ENCODE peak calls at places on chromosomes 12 and 14, in eight cellular contexts. Q, V, W, P, C, J, B and S are unnamed samples.

GRCh38 chr12:52278931-52279682 is 4.7 kb downstream of the KRT86 start:
- DNase-seq in P (peak), V (peak), B (peak), C (peak), W (peak), Q (peak), J (peak), S (peak)

GRCh38 chr12:12791756-12792346 is 6.4 kb downstream of the APOLD1 start:
- DNase-seq in Q (no peak), C (no peak), P (no peak), W (no peak), J (no peak), V (no peak), B (no peak), S (peak)

GRCh38 chr14:97162621-97163020 is 365.4 kb downstream of the VRK1 start:
- DNase-seq in B (no peak), C (no peak), P (no peak), V (no peak), W (no peak), J (no peak), Q (no peak), S (no peak)

GRCh38 chr12:2450553-2450952 is 344.2 kb upstream of the FKBP4 start:
- DNase-seq in B (no peak), P (no peak), J (no peak), V (no peak), Q (no peak), C (no peak), W (no peak), S (no peak)

GRCh38 chr12:131205534-131205933 is 251.8 kb downstream of the ADGRD1 start:
- DNase-seq in P (no peak), J (peak), Q (no peak), C (no peak), W (no peak), V (no peak), B (no peak), S (no peak)

GRCh38 chr12:60279224-60279623 is 683.4 kb downstream of the SLC16A7 start:
- DNase-seq in Q (peak), B (no peak), V (no peak), P (no peak), C (no peak), J (no peak), W (no peak), S (no peak)

GRCh38 chr12:130622803-130623202 is 93.3 kb downstream of the RIMBP2 start:
- DNase-seq in C (no peak), W (no peak), Q (no peak), B (no peak), J (no peak), V (no peak), P (no peak), S (no peak)

GRCh38 chr12:64137117-64137516 is 85.0 kb downstream of the KICS2 start:
- DNase-seq in W (no peak), B (no peak), J (no peak), C (no peak), Q (peak), P (no peak), V (no peak), S (no peak)

GRCh38 chr14:53924754-53925153 is 31.9 kb downstream of the BMP4 start:
- DNase-seq in W (no peak), C (no peak), B (no peak), J (no peak), Q (peak), V (no peak), P (no peak), S (no peak)

GRCh38 chr14:58643366-58643765 is 5.6 kb downstream of the DACT1 start:
- DNase-seq in C (no peak), V (no peak), J (no peak), Q (no peak), W (no peak), B (no peak), P (no peak), S (no peak)

GRCh38 chr14:63032056-63032455 is 13.2 kb downstream of the KCNH5 start:
- DNase-seq in V (no peak), J (no peak), C (no peak), W (no peak), Q (no peak), P (no peak), B (no peak), S (no peak)

GRCh38 chr14:31476131-31476917 is 11.5 kb downstream of the GPR33 start:
- DNase-seq in V (no peak), Q (no peak), C (no peak), J (no peak), W (no peak), B (no peak), P (no peak), S (no peak)

GRCh38 chr12:52005903-52006703 is 643 bp upstream of the TAMALIN start:
- DNase-seq in B (no peak), W (peak), J (peak), C (no peak), Q (no peak), P (peak), V (peak), S (peak)

GRCh38 chr12:69903548-69903947 is 78.5 kb downstream of the MYRFL start:
- DNase-seq in Q (no peak), W (no peak), C (no peak), B (no peak), J (no peak), P (no peak), V (no peak), S (no peak)

GRCh38 chr14:50001146-50001998 is 108.5 kb downstream of the ARF6 start:
- DNase-seq in W (peak), C (peak), J (no peak), B (no peak), P (peak), V (peak), Q (peak), S (peak)

GRCh38 chr14:103105580-103106168 is 11.1 kb downstream of the EXOC3L4 start:
- DNase-seq in P (no peak), W (no peak), B (no peak), V (no peak), C (no peak), Q (peak), J (no peak), S (no peak)

GRCh38 chr12:49985981-49986380 is 13.2 kb downstream of the AQP6 start:
- DNase-seq in W (no peak), C (no peak), V (no peak), J (no peak), Q (no peak), B (no peak), P (no peak), S (no peak)

GRCh38 chr12:97275261-97276197 is 187.1 kb upstream of the RMST start:
- DNase-seq in V (no peak), Q (no peak), B (peak), C (no peak), P (no peak), J (no peak), W (no peak), S (peak)
- H3K27ac ChIP-seq in V (no peak), Q (no peak), B (peak), C (no peak), P (no peak), J (no peak), W (no peak), S (no peak)

GRCh38 chr12:9662488-9662887 is 7.0 kb upstream of the CLEC2D start:
- DNase-seq in J (no peak), B (no peak), V (no peak), Q (no peak), P (no peak), C (no peak), W (no peak), S (no peak)
- H3K4me3 ChIP-seq in J (no peak), B (no peak), V (peak), Q (no peak), P (no peak), C (no peak), W (no peak), S (no peak)

DNA sequence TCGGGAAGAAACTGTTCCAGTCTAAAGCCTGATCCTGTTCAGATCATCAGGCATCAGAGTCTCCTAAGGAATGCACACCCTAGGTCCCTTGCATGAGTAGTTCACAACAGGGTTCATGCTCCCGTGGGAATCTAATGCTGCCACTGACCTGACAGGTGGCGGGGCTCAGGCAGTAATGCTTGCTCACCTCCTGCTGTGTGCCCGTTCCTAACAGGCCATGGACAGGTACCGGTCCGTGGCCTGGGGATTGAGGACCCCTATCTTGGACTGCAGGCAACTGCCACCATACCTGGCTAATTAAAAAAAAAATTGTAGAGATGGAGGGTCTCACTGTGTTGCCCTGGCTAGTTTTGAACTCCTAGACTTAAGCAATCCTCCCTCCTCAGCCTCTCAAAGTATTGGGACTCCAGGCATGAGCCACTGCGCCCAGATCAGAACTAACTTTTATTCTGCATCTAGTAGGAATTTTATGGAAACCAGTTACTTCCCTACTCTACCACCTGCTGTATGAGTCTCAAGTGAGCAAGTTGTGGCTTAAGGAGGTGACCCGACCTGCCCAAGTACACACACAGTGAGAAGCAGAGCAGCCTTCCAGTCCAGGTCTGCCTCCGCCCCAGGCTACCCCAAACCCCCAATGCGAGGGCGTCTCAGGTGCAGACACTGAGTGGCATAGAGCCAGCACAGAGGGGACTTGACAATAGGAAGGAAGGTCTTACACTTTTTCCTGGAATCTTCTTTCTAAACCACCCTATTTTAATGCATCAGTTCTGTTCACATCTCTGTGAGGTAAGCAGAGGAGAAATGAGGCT is 2.5 kb upstream of the PAPLN start:
- DNase-seq in C (no peak), J (no peak), V (no peak), Q (no peak), W (no peak), P (no peak), B (no peak), S (no peak)
- H3K27ac ChIP-seq in C (no peak), J (no peak), V (no peak), Q (no peak), W (no peak), P (no peak), B (peak), S (no peak)

GRCh38 chr12:106580671-106581508 is 1.9 kb upstream of the RFX4 start:
- DNase-seq in C (no peak), B (no peak), P (no peak), W (no peak), V (no peak), J (no peak), Q (no peak), S (no peak)
- H3K4me3 ChIP-seq in C (no peak), B (peak), P (no peak), W (peak), V (no peak), J (no peak), Q (no peak), S (no peak)

GRCh38 chr14:77281852-77282251 is 10.8 kb upstream of the NGB start:
- DNase-seq in Q (no peak), J (no peak), W (no peak), V (no peak), C (no peak), P (no peak), B (no peak), S (no peak)
- H3K27ac ChIP-seq in Q (no peak), J (no peak), W (no peak), V (no peak), C (no peak), P (no peak), B (no peak), S (no peak)

GRCh38 chr12:5509557-5509956 is 77.6 kb downstream of the NTF3 start:
- DNase-seq in J (no peak), P (no peak), Q (no peak), B (no peak), C (no peak), W (no peak), V (no peak), S (no peak)

GRCh38 chr12:5511644-5512584 is 80.0 kb downstream of the NTF3 start:
- DNase-seq in C (no peak), B (no peak), V (no peak), P (peak), W (no peak), J (peak), Q (peak), S (peak)

GRCh38 chr12:5510251-5510805 is 78.4 kb downstream of the NTF3 start:
- DNase-seq in J (no peak), W (no peak), C (no peak), B (no peak), P (no peak), Q (no peak), V (no peak), S (no peak)

GRCh38 chr12:5512585-5512970 is 80.7 kb downstream of the NTF3 start:
- DNase-seq in W (no peak), Q (no peak), J (peak), V (no peak), B (no peak), P (no peak), C (no peak), S (no peak)

DNA sequence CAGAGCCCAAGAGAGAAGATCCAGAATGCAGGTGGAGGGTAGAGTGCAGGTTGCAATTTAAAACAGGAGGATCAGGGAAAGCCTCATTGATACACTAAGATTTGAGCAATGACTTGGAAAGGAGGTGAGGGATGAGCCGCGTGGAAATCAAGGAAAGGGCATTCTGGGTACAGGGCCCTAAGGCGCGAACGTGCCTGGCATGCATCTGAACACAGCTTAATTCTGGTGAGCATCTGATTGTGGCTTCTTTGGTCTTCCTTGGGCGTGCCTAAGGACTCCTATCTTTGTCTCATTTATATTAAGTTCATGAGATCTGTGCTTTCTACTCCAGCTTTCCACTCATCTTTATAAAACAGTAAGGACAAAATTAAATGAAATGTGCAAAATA is 79.3 kb downstream of the NTF3 start:
- DNase-seq in C (no peak), J (no peak), Q (no peak), W (no peak), B (no peak), P (no peak), V (no peak), S (no peak)
- H3K4me3 ChIP-seq in C (no peak), J (no peak), Q (no peak), W (no peak), B (no peak), P (no peak), V (no peak), S (no peak)